ENCODE peak calls at places on chromosomes 12 and 14, in eight cellular contexts. S, Y, D, K, F, T, U and L are unnamed samples.

GRCh38 chr14:83473846-83474245 is 1940.2 kb upstream of the SEL1L start:
- DNase-seq in U (no peak), T (no peak), D (no peak), F (peak; percentile 27), S (no peak), Y (no peak), K (no peak), L (no peak)

GRCh38 chr14:92397140-92397815 is 74.3 kb downstream of the SLC24A4 start:
- DNase-seq in Y (no peak), T (no peak), U (peak; percentile 80), K (no peak), D (peak; percentile 49), F (peak; percentile 17), S (no peak), L (peak; percentile 73)

GRCh38 chr12:51773145-51773869 is 75.2 kb downstream of the FIGNL2 start:
- DNase-seq in U (no peak), D (peak; percentile 81), T (no peak), Y (no peak), S (no peak), F (peak; percentile 48), K (peak; percentile 16), L (peak; percentile 25)

GRCh38 chr14:54567224-54567633 is 301 bp downstream of the SAMD4A start:
- DNase-seq in Y (peak; percentile 19), S (no peak), U (peak; percentile 71), D (no peak), K (no peak), F (peak; percentile 32), T (peak; percentile 48), L (peak; percentile 14)

GRCh38 chr12:74999474-74999873 is 210.2 kb downstream of the KCNC2 start:
- DNase-seq in D (no peak), U (no peak), F (no peak), K (no peak), S (no peak), T (no peak), Y (no peak), L (no peak)

GRCh38 chr12:122886851-122887816 is 8.8 kb downstream of the VPS37B start:
- DNase-seq in T (no peak), U (peak; percentile 79), F (peak; percentile 74), D (no peak), S (no peak), K (no peak), Y (peak; percentile 56), L (peak; percentile 75)

GRCh38 chr14:25049127-25049558 is 804 bp downstream of the STXBP6 start:
- DNase-seq in U (peak; percentile 43), S (no peak), Y (no peak), D (no peak), F (peak; percentile 27), T (no peak), K (no peak), L (no peak)

GRCh38 chr14:50763386-50764007 is 67.5 kb downstream of the NIN start:
- DNase-seq in F (peak; percentile 94), Y (no peak), U (no peak), K (no peak), T (no peak), S (no peak), D (peak; percentile 76), L (no peak)

GRCh38 chr12:113884392-113884791 is 81.7 kb downstream of the RBM19 start:
- DNase-seq in K (no peak), D (no peak), S (no peak), U (no peak), F (no peak), Y (no peak), T (no peak), L (no peak)

GRCh38 chr14:52706286-52706685 is 714 bp upstream of the PSMC6 start:
- DNase-seq in U (peak; percentile 50), S (no peak), Y (peak; percentile 18), K (no peak), D (peak; percentile 12), F (no peak), T (no peak), L (peak; percentile 38)

GRCh38 chr12:30457621-30458289 is 237.9 kb downstream of the IPO8 start:
- DNase-seq in S (no peak), F (peak; percentile 97), T (no peak), U (peak; percentile 91), K (no peak), Y (no peak), D (peak; percentile 68), L (peak; percentile 81)

GRCh38 chr12:84435682-84436081 is 476.9 kb downstream of the SLC6A15 start:
- DNase-seq in K (no peak), F (no peak), U (no peak), D (no peak), T (no peak), S (no peak), Y (no peak), L (no peak)

GRCh38 chr14:89240414-89240813 is 176.6 kb downstream of the FOXN3 start:
- DNase-seq in D (no peak), S (no peak), K (no peak), Y (no peak), T (no peak), U (no peak), F (peak; percentile 34), L (no peak)

GRCh38 chr12:114671664-114672476 is 12.1 kb downstream of the TBX3 start:
- DNase-seq in F (peak; percentile 79), D (no peak), S (no peak), K (no peak), T (no peak), Y (no peak), U (no peak), L (no peak)

GRCh38 chr12:130286041-130286440 is 51.6 kb upstream of the PIWIL1 start:
- DNase-seq in D (no peak), S (no peak), U (peak; percentile 28), T (no peak), F (no peak), K (no peak), Y (no peak), L (no peak)

GRCh38 chr12:31651893-31652521 is 7.5 kb upstream of the ETFBKMT start:
- DNase-seq in K (no peak), T (no peak), U (peak; percentile 100), S (no peak), Y (no peak), D (no peak), F (peak; percentile 95), L (no peak)

GRCh38 chr14:102513899-102514772 is 4.6 kb upstream of the ANKRD9 start:
- DNase-seq in D (no peak), F (no peak), Y (no peak), S (no peak), U (no peak), T (no peak), K (no peak), L (no peak)

GRCh38 chr14:43204816-43205215 is 1302.3 kb downstream of the FSCB start:
- DNase-seq in T (no peak), K (no peak), U (no peak), D (no peak), Y (no peak), F (peak; percentile 3), S (no peak), L (no peak)

GRCh38 chr12:100427078-100427477 is 46.6 kb upstream of the NR1H4 start:
- DNase-seq in T (no peak), F (peak; percentile 18), K (no peak), Y (no peak), S (no peak), D (peak; percentile 9), U (no peak), L (peak; percentile 21)

GRCh38 chr12:90627180-90627896 is 327.6 kb downstream of the CCER1 start:
- DNase-seq in S (no peak), T (no peak), Y (no peak), D (no peak), U (no peak), K (no peak), F (no peak), L (no peak)

GRCh38 chr12:121289962-121290361 is 6.5 kb downstream of the CAMKK2 start:
- DNase-seq in F (no peak), U (no peak), K (no peak), D (no peak), S (no peak), Y (no peak), T (no peak), L (no peak)

GRCh38 chr12:104998423-104999346 is 12.6 kb downstream of the NOPCHAP1 start:
- DNase-seq in Y (no peak), T (no peak), F (no peak), K (no peak), D (no peak), S (peak; percentile 92), U (peak; percentile 97), L (no peak)

GRCh38 chr12:15590180-15590826 is 198.9 kb downstream of the EPS8 start:
- DNase-seq in T (peak; percentile 78), S (no peak), K (peak; percentile 58), D (peak; percentile 63), F (peak; percentile 82), Y (peak; percentile 78), U (peak; percentile 51), L (peak; percentile 82)

GRCh38 chr14:23831591-23831990 is 122.0 kb upstream of the DHRS4 start:
- DNase-seq in K (peak; percentile 3), U (no peak), T (no peak), Y (no peak), D (no peak), F (no peak), S (no peak), L (no peak)

GRCh38 chr12:52180971-52181628 is 10.7 kb downstream of the KRT80 start:
- DNase-seq in Y (no peak), K (no peak), S (no peak), D (no peak), U (peak; percentile 80), T (no peak), F (no peak), L (no peak)

GRCh38 chr12:57626111-57626928 is 6.7 kb downstream of the B4GALNT1 start:
- DNase-seq in T (no peak), U (no peak), Y (no peak), D (no peak), F (no peak), K (no peak), S (no peak), L (no peak)

GRCh38 chr12:116138380-116138779 is 139.1 kb downstream of the MED13L start:
- DNase-seq in U (no peak), D (no peak), S (no peak), K (no peak), F (peak; percentile 96), T (no peak), Y (no peak), L (no peak)

GRCh38 chr12:117105902-117106301 is 6.7 kb upstream of the TESC start:
- DNase-seq in U (no peak), Y (no peak), S (no peak), K (no peak), F (no peak), T (no peak), D (no peak), L (no peak)

GRCh38 chr14:96917442-96917963 is 120.3 kb downstream of the VRK1 start:
- DNase-seq in U (peak; percentile 67), Y (no peak), F (no peak), K (no peak), D (no peak), S (no peak), T (no peak), L (no peak)